ENCODE peak calls at places on chromosomes 5 and 9, in four cellular contexts. N is body of pancreas; R is stimulated activated CD8-positive, alpha-beta memory T cell treated with anti-CD3 and anti-CD28 coated beads, Interleukin-15, amount 100 ng/mL, for 4 hours; G is smooth muscle cell of the brain vasculature. E is an unnamed sample.

GRCh38 chr9:111236337-111236736 is 93.7 kb downstream of the OR2K2 start:
- DNase-seq in N (no peak), R (no peak), G (no peak), E (no peak)

GRCh38 chr9:42388846-42389245 is 205.4 kb downstream of the SPATA31A6 start:
- DNase-seq in N (no peak), R (no peak), G (no peak), E (no peak)

GRCh38 chr9:99076483-99077171 is 28.3 kb upstream of the TGFBR1 start:
- DNase-seq in N (no peak), R (peak; percentile 26), G (no peak), E (peak; percentile 26)

GRCh38 chr5:89065919-89066318 is 182.9 kb upstream of the MEF2C start:
- DNase-seq in N (no peak), R (no peak), G (no peak), E (no peak)

GRCh38 chr9:100990605-100991381 is 37.7 kb upstream of the PLPPR1 start:
- DNase-seq in N (no peak), R (no peak), G (no peak), E (no peak)

GRCh38 chr5:9239626-9240025 is 306.2 kb downstream of the SEMA5A start:
- DNase-seq in N (no peak), R (no peak), G (no peak), E (no peak)

GRCh38 chr9:113640418-113640817 is 176.9 kb downstream of the RGS3 start:
- DNase-seq in N (peak; percentile 5), R (no peak), G (no peak), E (no peak)

GRCh38 chr9:133707065-133707760 is 30.9 kb downstream of the SARDH start:
- DNase-seq in N (peak; percentile 33), R (no peak), G (no peak), E (no peak)

GRCh38 chr5:91361055-91361701 is 21.9 kb downstream of the ARRDC3 start:
- DNase-seq in N (no peak), R (no peak), G (no peak), E (no peak)

GRCh38 chr9:101601904-101602765 is 7.4 kb upstream of the PPP3R2 start:
- DNase-seq in N (peak; percentile 27), R (no peak), G (peak; percentile 23), E (no peak)

GRCh38 chr5:137833463-137833862 is 34.2 kb upstream of the MYOT start:
- DNase-seq in N (no peak), R (no peak), G (no peak), E (no peak)

GRCh38 chr5:16937023-16937379 is 913 bp upstream of the MYO10 start:
- DNase-seq in N (peak; percentile 87), R (no peak), G (no peak), E (peak; percentile 75)

GRCh38 chr5:135332519-135333150 is 66.4 kb downstream of the MACROH2A1 start:
- DNase-seq in N (no peak), R (no peak), G (no peak), E (no peak)

GRCh38 chr5:31270396-31270795 is 76.9 kb downstream of the CDH6 start:
- DNase-seq in N (no peak), R (no peak), G (no peak), E (no peak)